ENCODE peak calls at places on chromosomes 3 and 15, in ten cellular contexts. W, O, M, D, R, V, E, A, C and H are unnamed samples.

GRCh38 chr3:27034255-27034654 is 334.9 kb downstream of the NEK10 start:
- DNase-seq in W (no peak), O (no peak), M (no peak), D (no peak), R (no peak), V (no peak), E (no peak), A (no peak), C (no peak), H (no peak)

GRCh38 chr3:152331018-152331541 is 62.4 kb downstream of the MBNL1 start:
- DNase-seq in W (peak), O (peak), M (peak), D (peak), R (no peak), V (no peak), E (no peak), A (no peak), C (no peak), H (no peak)

GRCh38 chr3:146184616-146185015 is 23.6 kb upstream of the PLOD2 start:
- DNase-seq in W (peak), O (peak), M (no peak), D (peak), R (no peak), V (no peak), E (no peak), A (no peak), C (no peak), H (no peak)

GRCh38 chr3:154285221-154285620 is 39.1 kb downstream of the DHX36 start:
- DNase-seq in W (no peak), O (no peak), M (no peak), D (no peak), R (no peak), V (no peak), E (no peak), A (no peak), C (no peak), H (no peak)

GRCh38 chr15:100596792-100597191 is 5.2 kb downstream of the LINS1 start:
- DNase-seq in W (peak), O (peak), M (no peak), D (no peak), R (peak), V (peak), E (no peak), A (no peak), C (peak), H (peak)

GRCh38 chr15:58951388-58952060 is 18.0 kb upstream of the SLTM start:
- DNase-seq in W (peak), O (peak), M (no peak), D (peak), R (no peak), V (no peak), E (no peak), A (no peak), C (no peak), H (no peak)

GRCh38 chr3:195899701-195900425 is 8.5 kb downstream of the TNK2 start:
- DNase-seq in W (no peak), O (no peak), M (no peak), D (no peak), R (no peak), V (no peak), E (no peak), A (no peak), C (no peak), H (peak)

GRCh38 chr3:42502429-42503250 is at the start of gene VIPR1:
- DNase-seq in W (peak), O (peak), M (no peak), D (no peak), R (peak), V (no peak), E (peak), A (peak), C (peak), H (peak)

GRCh38 chr3:147397155-147397888 is 9.0 kb downstream of the ZIC4 start:
- DNase-seq in W (no peak), O (no peak), M (no peak), D (no peak), R (no peak), V (no peak), E (no peak), A (no peak), C (no peak), H (no peak)

GRCh38 chr3:105747621-105748165 is 121.1 kb downstream of the CBLB start:
- DNase-seq in W (peak), O (no peak), M (no peak), D (peak), R (no peak), V (no peak), E (no peak), A (no peak), C (no peak), H (no peak)

GRCh38 chr3:188950832-188951489 is 220.8 kb upstream of the TPRG1 start:
- DNase-seq in W (peak), O (peak), M (peak), D (peak), R (no peak), V (no peak), E (no peak), A (peak), C (peak), H (no peak)

GRCh38 chr3:111910806-111911205 is 51.7 kb downstream of the PHLDB2 start:
- DNase-seq in W (peak), O (peak), M (no peak), D (peak), R (no peak), V (no peak), E (no peak), A (no peak), C (no peak), H (no peak)

GRCh38 chr15:66565141-66565595 is 630 bp downstream of the LCTL start:
- DNase-seq in W (no peak), O (no peak), M (no peak), D (no peak), R (no peak), V (no peak), E (no peak), A (no peak), C (no peak), H (no peak)

GRCh38 chr15:31465083-31465955 is 138.7 kb downstream of the KLF13 start:
- DNase-seq in W (no peak), O (peak), M (no peak), D (no peak), R (no peak), V (no peak), E (no peak), A (no peak), C (no peak), H (no peak)

GRCh38 chr3:149657458-149657795 is 398 bp downstream of the WWTR1 start:
- DNase-seq in W (peak), O (peak), M (no peak), D (peak), R (no peak), V (no peak), E (peak), A (peak), C (peak), H (no peak)

GRCh38 chr3:196736670-196737374 is 2.8 kb upstream of the PAK2 start:
- DNase-seq in W (peak), O (no peak), M (no peak), D (no peak), R (no peak), V (no peak), E (no peak), A (no peak), C (no peak), H (no peak)

GRCh38 chr3:21718161-21718765 is 32.7 kb downstream of the ZNF385D start:
- DNase-seq in W (peak), O (peak), M (peak), D (peak), R (no peak), V (no peak), E (no peak), A (no peak), C (no peak), H (no peak)

GRCh38 chr15:87931584-87931983 is 325.0 kb downstream of the NTRK3 start:
- DNase-seq in W (no peak), O (no peak), M (no peak), D (no peak), R (no peak), V (no peak), E (no peak), A (no peak), C (no peak), H (no peak)

GRCh38 chr3:136266468-136266867 is 16.3 kb downstream of the PCCB start:
- DNase-seq in W (peak), O (peak), M (no peak), D (peak), R (no peak), V (no peak), E (no peak), A (no peak), C (no peak), H (no peak)

GRCh38 chr3:179324270-179324754 is 1.5 kb downstream of the ZNF639 start:
- DNase-seq in W (peak), O (peak), M (no peak), D (peak), R (no peak), V (no peak), E (no peak), A (no peak), C (no peak), H (peak)

GRCh38 chr15:67013696-67014095 is 51.7 kb upstream of the SMAD3 start:
- DNase-seq in W (peak), O (no peak), M (no peak), D (peak), R (no peak), V (no peak), E (no peak), A (no peak), C (no peak), H (no peak)

GRCh38 chr3:45343947-45344346 is 44.4 kb upstream of the LARS2 start:
- DNase-seq in W (peak), O (peak), M (no peak), D (no peak), R (no peak), V (no peak), E (no peak), A (no peak), C (no peak), H (no peak)

GRCh38 chr15:74432968-74433591 is 678 bp downstream of the SEMA7A start:
- DNase-seq in W (no peak), O (no peak), M (no peak), D (peak), R (no peak), V (no peak), E (no peak), A (no peak), C (no peak), H (peak)

GRCh38 chr15:45091581-45091980 is 22.4 kb downstream of the DUOX2 start:
- DNase-seq in W (no peak), O (no peak), M (no peak), D (peak), R (no peak), V (no peak), E (no peak), A (no peak), C (no peak), H (no peak)

GRCh38 chr15:47987908-47988532 is 132.8 kb upstream of the SLC24A5 start:
- DNase-seq in W (peak), O (peak), M (peak), D (peak), R (no peak), V (peak), E (peak), A (peak), C (no peak), H (peak)

GRCh38 chr3:42071720-42072582 is 19.2 kb upstream of the TRAK1 start:
- DNase-seq in W (peak), O (peak), M (no peak), D (peak), R (no peak), V (no peak), E (peak), A (peak), C (peak), H (peak)

GRCh38 chr15:69732133-69732532 is 279.5 kb downstream of the RPLP1 start:
- DNase-seq in W (no peak), O (no peak), M (no peak), D (no peak), R (no peak), V (no peak), E (no peak), A (no peak), C (no peak), H (no peak)

GRCh38 chr3:5309602-5310001 is 122.1 kb downstream of the EDEM1 start:
- DNase-seq in W (no peak), O (no peak), M (no peak), D (no peak), R (no peak), V (no peak), E (no peak), A (no peak), C (no peak), H (no peak)

GRCh38 chr3:107633327-107634141 is 110.8 kb downstream of the BBX start:
- DNase-seq in W (no peak), O (no peak), M (no peak), D (no peak), R (peak), V (no peak), E (no peak), A (no peak), C (no peak), H (peak)

GRCh38 chr3:194322701-194323174 is 28.4 kb downstream of the CPN2 start:
- DNase-seq in W (peak), O (peak), M (no peak), D (peak), R (no peak), V (no peak), E (no peak), A (no peak), C (no peak), H (no peak)

GRCh38 chr3:194395767-194396527 is 3.1 kb downstream of the GP5 start:
- DNase-seq in W (no peak), O (no peak), M (no peak), D (peak), R (no peak), V (peak), E (no peak), A (peak), C (no peak), H (peak)

GRCh38 chr3:53821631-53822068 is 24.6 kb downstream of the CHDH start:
- DNase-seq in W (peak), O (peak), M (no peak), D (no peak), R (no peak), V (peak), E (no peak), A (peak), C (no peak), H (peak)

GRCh38 chr3:53822331-53822741 is 23.9 kb downstream of the CHDH start:
- DNase-seq in W (no peak), O (no peak), M (no peak), D (no peak), R (no peak), V (no peak), E (no peak), A (peak), C (no peak), H (no peak)

GRCh38 chr3:53823956-53824320 is 22.3 kb downstream of the CHDH start:
- DNase-seq in W (no peak), O (no peak), M (no peak), D (no peak), R (no peak), V (no peak), E (no peak), A (no peak), C (no peak), H (no peak)

GRCh38 chr3:53824795-53825194 is 21.4 kb downstream of the CHDH start:
- DNase-seq in W (no peak), O (no peak), M (no peak), D (no peak), R (no peak), V (no peak), E (no peak), A (no peak), C (no peak), H (no peak)

GRCh38 chr3:53823026-53823955 is 22.9 kb downstream of the CHDH start:
- DNase-seq in W (no peak), O (no peak), M (no peak), D (no peak), R (no peak), V (no peak), E (no peak), A (no peak), C (no peak), H (no peak)
- TF ChIP-seq CTCF in W (no peak), O (no peak), M (no peak), D (no peak), R (no peak), V (no peak), E (no peak), A (no peak), C (no peak), H (no peak)

GRCh38 chr3:172364374-172365027 is 83.8 kb downstream of the GHSR start:
- DNase-seq in W (no peak), O (no peak), M (no peak), D (no peak), R (no peak), V (no peak), E (no peak), A (no peak), C (no peak), H (no peak)
- TF ChIP-seq CTCF in W (no peak), O (no peak), M (no peak), D (no peak), R (no peak), V (no peak), E (no peak), A (no peak), C (no peak), H (no peak)

GRCh38 chr3:140823106-140823505 is 118.5 kb upstream of the SLC25A36 start:
- DNase-seq in W (no peak), O (no peak), M (no peak), D (no peak), R (no peak), V (no peak), E (no peak), A (no peak), C (no peak), H (no peak)
- TF ChIP-seq CTCF in W (no peak), O (no peak), M (no peak), D (no peak), R (no peak), V (no peak), E (no peak), A (no peak), C (no peak), H (no peak)

GRCh38 chr3:101638262-101638745 is 38.6 kb downstream of the ZBTB11 start:
- DNase-seq in W (peak), O (no peak), M (no peak), D (no peak), R (no peak), V (no peak), E (no peak), A (no peak), C (no peak), H (no peak)
- TF ChIP-seq CTCF in W (peak), O (no peak), M (peak), D (no peak), R (peak), V (peak), E (peak), A (no peak), C (no peak), H (no peak)

GRCh38 chr3:51998774-51999173 is 3.1 kb upstream of the RPL29 start:
- DNase-seq in W (no peak), O (no peak), M (no peak), D (no peak), R (no peak), V (no peak), E (no peak), A (no peak), C (no peak), H (no peak)

GRCh38 chr3:51997172-51997571 is 1.5 kb upstream of the RPL29 start:
- DNase-seq in W (no peak), O (no peak), M (no peak), D (no peak), R (no peak), V (no peak), E (no peak), A (no peak), C (no peak), H (no peak)

GRCh38 chr3:51994530-51994929 is 1.2 kb downstream of the RPL29 start:
- DNase-seq in W (no peak), O (no peak), M (no peak), D (no peak), R (no peak), V (no peak), E (no peak), A (no peak), C (no peak), H (no peak)

GRCh38 chr3:51997935-51998596 is 2.4 kb upstream of the RPL29 start:
- DNase-seq in W (no peak), O (peak), M (no peak), D (no peak), R (no peak), V (no peak), E (no peak), A (no peak), C (no peak), H (no peak)

DNA sequence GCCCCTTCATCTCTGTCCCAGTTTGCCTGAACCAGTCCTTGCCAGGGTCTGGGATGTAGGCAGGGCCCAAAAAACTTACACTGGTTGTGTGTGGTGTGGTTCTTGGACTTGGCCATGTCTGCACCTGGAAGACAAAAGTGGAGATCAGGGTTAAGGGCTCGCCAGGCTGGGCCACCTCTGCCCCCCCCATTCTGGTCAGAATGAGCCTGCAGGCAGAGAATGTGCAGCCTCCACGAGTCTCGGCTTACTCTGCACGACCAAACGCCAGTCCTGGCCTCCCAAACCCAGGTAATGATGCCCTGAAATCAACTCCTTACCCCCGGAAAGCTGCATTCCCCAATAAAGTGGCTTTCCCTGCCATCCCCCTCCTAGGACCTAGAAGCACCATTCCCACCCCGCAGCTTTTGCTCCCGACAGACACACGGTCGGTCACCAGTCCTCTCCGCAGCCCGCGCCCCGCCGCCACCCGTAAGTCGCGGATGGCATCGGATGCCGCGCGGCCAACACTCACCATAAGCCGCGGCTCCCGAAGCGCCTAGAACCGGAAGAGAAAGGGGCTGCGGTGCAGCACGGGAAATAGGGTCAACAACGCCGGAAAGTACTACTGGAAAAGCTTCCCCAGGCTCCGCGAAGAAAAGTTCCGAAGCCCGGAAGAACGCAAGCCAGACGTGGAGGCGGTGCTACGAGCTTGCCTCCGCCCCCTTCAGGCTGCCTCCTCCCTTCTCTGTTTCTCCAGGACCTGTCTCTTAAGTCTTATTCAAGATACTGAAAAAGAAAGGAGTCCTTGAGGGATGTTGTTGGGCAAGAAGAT is at the start of gene RPL29:
- DNase-seq in W (peak), O (peak), M (peak), D (peak), R (peak), V (peak), E (peak), A (peak), C (peak), H (peak)
- TF ChIP-seq CTCF in W (no peak), O (no peak), M (no peak), D (peak), R (no peak), V (peak), E (peak), A (peak), C (peak), H (no peak)

GRCh38 chr3:66376568-66376967 is 124.3 kb downstream of the LRIG1 start:
- DNase-seq in W (peak), O (peak), M (peak), D (peak), R (no peak), V (no peak), E (no peak), A (no peak), C (no peak), H (no peak)

GRCh38 chr3:66377800-66378199 is 123.0 kb downstream of the LRIG1 start:
- DNase-seq in W (no peak), O (no peak), M (no peak), D (no peak), R (no peak), V (peak), E (no peak), A (no peak), C (no peak), H (no peak)

GRCh38 chr3:66380200-66380932 is 120.5 kb downstream of the LRIG1 start:
- DNase-seq in W (no peak), O (no peak), M (no peak), D (no peak), R (no peak), V (no peak), E (no peak), A (no peak), C (no peak), H (no peak)

GRCh38 chr3:66379565-66379964 is 121.3 kb downstream of the LRIG1 start:
- DNase-seq in W (no peak), O (no peak), M (no peak), D (no peak), R (no peak), V (no peak), E (no peak), A (no peak), C (no peak), H (no peak)

DNA sequence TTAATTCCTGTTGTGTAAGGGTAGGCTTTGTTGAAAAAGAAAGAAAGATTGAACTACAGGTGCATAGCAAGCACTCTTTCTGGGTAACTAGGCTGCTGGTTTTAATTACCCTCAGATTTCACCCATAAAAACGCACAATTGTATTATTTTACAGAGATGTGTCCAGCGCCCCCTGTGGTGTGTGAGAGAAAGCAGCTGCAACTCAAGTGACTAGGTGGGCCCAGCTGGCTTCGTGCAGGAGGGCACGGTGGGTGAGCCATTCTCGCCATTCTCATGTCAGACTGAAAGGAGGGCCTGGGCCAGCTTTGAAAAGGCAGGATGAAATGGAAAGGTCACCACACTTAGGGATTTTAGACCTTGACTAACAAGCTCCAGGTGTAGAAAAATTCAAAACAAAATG is 122.6 kb downstream of the LRIG1 start:
- DNase-seq in W (peak), O (peak), M (no peak), D (no peak), R (no peak), V (peak), E (no peak), A (no peak), C (no peak), H (no peak)
- TF ChIP-seq CTCF in W (peak), O (peak), M (peak), D (peak), R (peak), V (peak), E (peak), A (no peak), C (no peak), H (peak)